ENCODE peak calls at places on chromosomes 1 and 21, in five cellular contexts. A is left ventricle myocardium inferior; L is CD4-positive, CD25-positive, alpha-beta regulatory T cell; J is IMR-90; G is upper lobe of right lung. P is an unnamed sample.

GRCh38 chr1:205248793-205249601 is 21.3 kb downstream of the TMCC2 start:
- DNase-seq in G (peak; percentile 82), A (peak; percentile 45), J (peak; percentile 75), L (no peak), P (no peak)

GRCh38 chr1:1259948-1260614 is 13.6 kb upstream of the C1QTNF12 start:
- DNase-seq in A (peak; percentile 57), L (no peak), G (no peak), J (no peak), P (no peak)

GRCh38 chr1:227544677-227545076 is 18.7 kb upstream of the ZNF678 start:
- DNase-seq in J (no peak), G (no peak), A (no peak), L (no peak), P (no peak)

GRCh38 chr1:223197923-223198627 is 55.0 kb upstream of the TLR5 start:
- DNase-seq in L (no peak), G (no peak), J (no peak), A (no peak), P (no peak)

GRCh38 chr1:208007319-208007937 is 96.5 kb upstream of the CD34 start:
- DNase-seq in A (no peak), L (no peak), G (no peak), J (no peak), P (no peak)

GRCh38 chr1:157523774-157524501 is 28.4 kb downstream of the FCRL5 start:
- DNase-seq in G (no peak), J (no peak), L (no peak), A (no peak), P (no peak)

GRCh38 chr1:24421502-24421901 is 5.9 kb downstream of the NIPAL3 start:
- DNase-seq in J (no peak), L (no peak), G (no peak), A (no peak), P (no peak)

GRCh38 chr1:36109041-36109679 is 15.9 kb downstream of the COL8A2 start:
- DNase-seq in A (no peak), L (peak; percentile 29), G (no peak), J (peak; percentile 78), P (peak; percentile 60)

GRCh38 chr1:79422726-79423125 is 416.2 kb upstream of the ADGRL4 start:
- DNase-seq in J (no peak), A (no peak), L (no peak), G (no peak), P (no peak)

DNA sequence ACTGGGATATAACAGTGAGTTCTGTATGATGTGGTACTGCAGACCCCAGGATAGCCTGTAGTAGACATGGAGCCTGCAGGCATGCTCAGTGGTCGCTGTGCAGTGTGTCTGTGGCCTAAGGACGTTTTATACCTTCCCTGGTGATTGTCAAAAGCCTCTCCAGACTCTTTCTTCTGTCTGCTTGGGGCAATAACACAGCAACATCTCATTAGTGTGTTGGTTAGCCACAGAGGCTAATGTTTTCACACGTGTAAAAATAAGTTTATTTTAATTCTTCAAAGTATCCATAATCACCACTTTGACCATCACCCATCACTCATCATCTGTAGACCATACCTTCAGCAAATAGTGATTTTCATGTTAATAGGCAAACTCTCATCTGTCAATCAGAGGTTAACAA is at the start of gene KRTAP24-1:
- DNase-seq in A (no peak), G (no peak), L (no peak), J (no peak), P (no peak)
- H3K4me3 ChIP-seq in A (no peak within 1 kb of the TSS), G (no peak within 1 kb of the TSS), L (no peak within 1 kb of the TSS), J (no peak within 1 kb of the TSS), P (no peak within 1 kb of the TSS)

GRCh38 chr1:246989901-246990300 is 18.0 kb downstream of the ZNF695 start:
- DNase-seq in J (no peak), G (no peak), A (no peak), L (no peak), P (no peak)

GRCh38 chr1:246988316-246988715 is 19.5 kb downstream of the ZNF695 start:
- DNase-seq in G (no peak), L (no peak), A (no peak), J (no peak), P (no peak)

GRCh38 chr1:246987083-246987690 is 20.7 kb downstream of the ZNF695 start:
- DNase-seq in J (no peak), G (no peak), A (no peak), L (no peak), P (no peak)
- H3K9me3 ChIP-seq in J (peaks cover 38% of the 10 kb centered on the region), G (peaks cover 65% of the 10 kb centered on the region), A (peaks cover 100% of the 10 kb centered on the region), L (peaks cover 57% of the 10 kb centered on the region), P (peaks cover 71% of the 10 kb centered on the region)

GRCh38 chr21:45358261-45358670 is 46.7 kb upstream of the COL18A1 start:
- DNase-seq in A (no peak), L (no peak), J (no peak), G (no peak), P (no peak)
- H3K4me1 ChIP-seq in A (peaks cover 67% of the 10 kb centered on the region), L (no peaks in the 10 kb centered on the region), J (peaks cover 6% of the 10 kb centered on the region), G (no peaks in the 10 kb centered on the region), P (no peaks in the 10 kb centered on the region)

GRCh38 chr21:37369307-37369854 is 2.8 kb downstream of the DYRK1A start:
- DNase-seq in G (no peak), L (no peak), A (no peak), J (no peak), P (no peak)
- H3K4me3 ChIP-seq in G (peak overlapping the region; percentile 70), L (peak overlapping the region; percentile 95), A (peak overlapping the region; percentile 79), J (peak overlapping the region; percentile 6), P (peak overlapping the region; percentile 53)

DNA sequence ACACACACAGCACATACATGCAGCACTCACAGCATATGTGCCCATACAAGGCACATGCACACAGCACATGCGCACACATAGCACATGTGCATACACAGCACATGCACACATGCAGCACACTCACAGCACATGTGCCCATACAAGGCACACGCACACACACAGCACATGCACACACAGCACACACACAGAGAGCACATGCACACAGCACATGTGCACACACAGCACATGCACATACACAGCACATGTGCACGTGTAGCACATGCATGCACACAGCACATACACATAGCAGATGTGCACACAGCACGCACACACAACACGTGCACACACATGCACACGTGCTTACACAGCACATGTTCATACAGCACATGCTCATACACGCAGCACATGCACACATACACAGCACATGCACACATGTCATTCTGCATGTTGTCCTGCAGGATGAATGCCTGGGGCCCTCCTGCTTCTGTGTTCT is 48.1 kb downstream of the PCNT start:
- DNase-seq in J (no peak), A (no peak), L (no peak), G (no peak), P (no peak)
- H3K9me3 ChIP-seq in J (no peaks in the 10 kb centered on the region), A (no peaks in the 10 kb centered on the region), L (no peaks in the 10 kb centered on the region), G (no peaks in the 10 kb centered on the region), P (no peaks in the 10 kb centered on the region)

DNA sequence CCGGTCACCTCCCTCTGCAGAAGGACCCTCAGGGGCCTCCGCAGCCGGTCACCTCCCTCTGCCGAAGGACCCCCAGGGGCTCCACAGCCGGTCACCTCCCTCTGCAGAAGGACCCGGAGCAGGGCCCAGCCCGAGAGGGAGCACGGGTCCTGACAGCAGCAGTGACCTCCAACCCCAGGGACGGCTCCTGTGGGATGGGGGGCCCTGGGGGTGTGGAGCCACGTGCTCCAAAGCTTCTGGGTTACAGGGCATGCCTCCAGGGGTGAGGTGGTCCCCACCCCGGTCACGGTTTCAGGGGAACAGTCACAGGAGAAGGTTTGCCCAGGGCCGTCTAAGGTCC is 40.3 kb downstream of the SLC19A1 start:
- DNase-seq in L (no peak), A (peak; percentile 6), J (no peak), G (peak; percentile 60), P (no peak)
- H3K4me1 ChIP-seq in L (no peaks in the 10 kb centered on the region), A (no peaks in the 10 kb centered on the region), J (no peaks in the 10 kb centered on the region), G (no peaks in the 10 kb centered on the region), P (no peaks in the 10 kb centered on the region)

GRCh38 chr1:19762175-19762779 is 37.4 kb downstream of the TMCO4 start:
- DNase-seq in L (peak; percentile 10), G (peak; percentile 62), J (peak; percentile 23), A (no peak), P (peak; percentile 32)
- H3K4me3 ChIP-seq in L (no peak overlapping the region), G (no peak overlapping the region), J (no peak overlapping the region), A (no peak overlapping the region), P (no peak overlapping the region)

GRCh38 chr21:46352913-46353312 is 29.0 kb downstream of the PCNT start:
- DNase-seq in A (no peak), G (no peak), L (no peak), J (no peak), P (no peak)
- H3K9me3 ChIP-seq in A (no peaks in the 10 kb centered on the region), G (no peaks in the 10 kb centered on the region), L (no peaks in the 10 kb centered on the region), J (no peaks in the 10 kb centered on the region), P (no peaks in the 10 kb centered on the region)